ENCODE peak calls at places on chromosome 1, in four cellular contexts. S is IMR-90, G is K562, I is endothelial cell of umbilical vein. V is an unnamed sample.

GRCh38 chr1:202656057-202656456 is 54.2 kb downstream of the SYT2 start:
- DNase-seq in S (peak; percentile 8), G (peak; percentile 54), I (no peak), V (no peak)

GRCh38 chr1:208158640-208159541 is 85.3 kb downstream of the PLXNA2 start:
- DNase-seq in S (no peak), G (no peak), I (peak; percentile 63), V (no peak)

GRCh38 chr1:162372159-162373071 is 4.2 kb downstream of the SPATA46 start:
- DNase-seq in S (no peak), G (peak; percentile 90), I (no peak), V (no peak)

GRCh38 chr1:212958175-212958574 is 7.8 kb downstream of the VASH2 start:
- DNase-seq in S (peak; percentile 78), G (no peak), I (no peak), V (no peak)

GRCh38 chr1:184804220-184804619 is 49.6 kb upstream of the EDEM3 start:
- DNase-seq in S (no peak), G (no peak), I (no peak), V (no peak)

GRCh38 chr1:204051258-204051657 is 21.7 kb upstream of the SOX13 start:
- DNase-seq in S (no peak), G (no peak), I (no peak), V (no peak)

GRCh38 chr1:167913895-167914502 is at the start of gene ADCY10:
- DNase-seq in S (no peak), G (no peak), I (no peak), V (no peak)

GRCh38 chr1:26531651-26532131 is 2.1 kb downstream of the RPS6KA1 start:
- DNase-seq in S (no peak), G (no peak), I (no peak), V (no peak)

GRCh38 chr1:7666249-7666648 is 104.8 kb upstream of the VAMP3 start:
- DNase-seq in S (no peak), G (no peak), I (no peak), V (no peak)

GRCh38 chr1:150080784-150081183 is 13.2 kb downstream of the VPS45 start:
- DNase-seq in S (no peak), G (no peak), I (no peak), V (no peak)

GRCh38 chr1:183279835-183280234 is 93.8 kb downstream of the LAMC2 start:
- DNase-seq in S (peak; percentile 88), G (no peak), I (no peak), V (peak; percentile 98)

GRCh38 chr1:33273961-33274371 is 17.7 kb downstream of the ZNF362 start:
- DNase-seq in S (no peak), G (no peak), I (no peak), V (no peak)

GRCh38 chr1:219587401-219587800 is 25.5 kb downstream of the ZC3H11B start:
- DNase-seq in S (peak; percentile 19), G (no peak), I (no peak), V (no peak)

GRCh38 chr1:114703242-114703641 is 7.9 kb upstream of the AMPD1 start:
- DNase-seq in S (no peak), G (no peak), I (no peak), V (no peak)

GRCh38 chr1:2025491-2025981 is 6.4 kb downstream of the GABRD start:
- DNase-seq in S (no peak), G (no peak), I (no peak), V (no peak)

GRCh38 chr1:161071886-161072371 is 2.2 kb upstream of the ARHGAP30 start:
- DNase-seq in S (no peak), G (peak; percentile 79), I (no peak), V (no peak)

GRCh38 chr1:15693371-15693770 is 9.3 kb downstream of the PLEKHM2 start:
- DNase-seq in S (no peak), G (no peak), I (no peak), V (no peak)

GRCh38 chr1:59332983-59333382 is 36.1 kb downstream of the FGGY start:
- DNase-seq in S (peak; percentile 75), G (no peak), I (peak; percentile 51), V (peak; percentile 48)

GRCh38 chr1:151915066-151915686 is 5.9 kb upstream of the THEM4 start:
- DNase-seq in S (peak; percentile 8), G (no peak), I (no peak), V (no peak)

GRCh38 chr1:202807926-202808757 is at the start of gene KDM5B:
- DNase-seq in S (peak; percentile 78), G (peak; percentile 86), I (peak; percentile 59), V (no peak)

GRCh38 chr1:80961464-80962190 is 839.1 kb upstream of the ADGRL2 start:
- DNase-seq in S (no peak), G (no peak), I (no peak), V (no peak)

GRCh38 chr1:203250936-203251335 is 21.5 kb upstream of the CHIT1 start:
- DNase-seq in S (no peak), G (no peak), I (no peak), V (no peak)

GRCh38 chr1:59323879-59324278 is 27.0 kb downstream of the FGGY start:
- DNase-seq in S (peak; percentile 36), G (no peak), I (no peak), V (no peak)

GRCh38 chr1:181010789-181011188 is 11.9 kb downstream of the STX6 start:
- DNase-seq in S (peak; percentile 68), G (no peak), I (no peak), V (no peak)

GRCh38 chr1:23598424-23598823 is 39.1 kb upstream of the ID3 start:
- DNase-seq in S (no peak), G (no peak), I (no peak), V (no peak)

GRCh38 chr1:24995661-24996060 is 65.6 kb upstream of the RUNX3 start:
- DNase-seq in S (no peak), G (no peak), I (no peak), V (no peak)

GRCh38 chr1:111837398-111837797 is 81.7 kb downstream of the DDX20 start:
- DNase-seq in S (no peak), G (no peak), I (no peak), V (no peak)

GRCh38 chr1:202135221-202135721 is 9.3 kb downstream of the ARL8A start:
- DNase-seq in S (peak; percentile 54), G (peak; percentile 90), I (peak; percentile 60), V (no peak)

DNA sequence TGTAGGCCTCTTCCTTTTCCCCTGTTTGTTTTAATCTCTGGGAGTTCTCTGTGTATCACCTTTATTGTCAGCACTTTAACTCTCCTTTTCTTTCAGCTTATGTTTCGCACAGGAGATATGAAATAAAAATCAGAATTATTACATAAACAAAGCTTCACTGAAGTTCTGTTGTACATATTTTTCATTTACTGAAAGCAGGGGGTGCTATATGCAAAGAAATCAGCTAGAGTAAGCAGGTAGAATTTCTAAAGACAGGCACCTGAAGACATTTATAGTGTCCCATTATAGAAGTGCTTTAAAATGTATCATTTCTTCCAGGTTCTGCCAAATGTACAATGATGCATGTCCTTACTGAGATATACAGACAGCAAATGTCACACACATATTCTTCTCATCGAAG is 585.0 kb downstream of the PLA2G4A start:
- DNase-seq in S (peak; percentile 34), G (no peak), I (peak; percentile 24), V (no peak)
- TF ChIP-seq CTCF in S (peak; percentile 40), G (no peak), I (no peak), V (peak; percentile 23)

DNA sequence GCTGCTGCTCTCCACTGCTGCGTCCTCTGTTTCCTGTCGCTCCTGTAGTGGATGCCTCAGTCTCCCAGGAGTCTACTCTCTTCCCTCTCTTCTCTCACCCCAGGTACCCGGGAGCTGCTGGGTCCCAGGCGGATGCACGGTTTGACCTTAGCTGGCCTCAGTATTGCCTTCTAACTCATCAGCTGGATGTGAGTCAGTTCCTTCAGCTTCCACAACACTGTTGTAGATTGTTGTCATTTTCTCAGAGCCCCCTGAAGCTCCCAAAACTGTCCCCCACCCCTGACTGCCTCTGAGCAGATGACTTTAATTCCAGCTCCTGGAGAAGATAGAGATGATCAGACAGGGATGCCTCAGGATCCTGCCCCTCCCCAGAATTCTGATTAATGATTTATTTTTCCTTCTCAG is 7.2 kb downstream of the CNIH3 start:
- DNase-seq in S (peak; percentile 85), G (no peak), I (peak; percentile 40), V (no peak)
- H3K9me1 ChIP-seq in S (peaks cover 26% of the 10 kb centered on the region), G (no peaks in the 10 kb centered on the region), I (no peaks in the 10 kb centered on the region), V (no peaks in the 10 kb centered on the region)

DNA sequence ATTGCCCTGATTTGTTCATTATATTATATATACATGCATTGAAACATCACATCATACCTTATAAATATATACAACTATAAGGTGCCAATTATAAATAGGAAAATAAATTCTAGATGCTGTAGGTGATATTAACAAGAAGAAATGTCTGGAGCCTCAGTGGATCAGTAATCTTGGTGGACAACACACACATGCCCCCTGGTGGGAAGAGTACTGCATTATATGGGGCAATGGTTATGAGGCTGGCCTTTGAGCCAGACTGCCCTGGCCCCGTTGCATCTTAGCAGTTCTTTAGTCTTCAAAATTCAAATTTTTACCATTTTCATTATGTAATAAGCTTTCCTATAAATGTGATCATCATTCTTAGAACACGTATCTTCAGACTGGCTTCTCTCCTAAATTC is 335.0 kb upstream of the GREM2 start:
- DNase-seq in S (peak; percentile 54), G (peak; percentile 16), I (peak; percentile 52), V (no peak)
- TF ChIP-seq CTCF in S (peak; percentile 75), G (peak; percentile 28), I (peak; percentile 52), V (peak; percentile 39)

GRCh38 chr1:9900142-9901043 is 9.7 kb downstream of the CTNNBIP1 start:
- DNase-seq in S (no peak), G (no peak), I (peak; percentile 29), V (no peak)
- H3K9me1 ChIP-seq in S (peaks cover 13% of the 10 kb centered on the region), G (peaks cover 3% of the 10 kb centered on the region), I (no peaks in the 10 kb centered on the region), V (no peaks in the 10 kb centered on the region)

GRCh38 chr1:174974711-174975111 is 25.0 kb upstream of the CACYBP start:
- DNase-seq in S (no peak), G (no peak), I (no peak), V (no peak)
- TF ChIP-seq CTCF in S (no peak), G (no peak), I (no peak), V (no peak)

DNA sequence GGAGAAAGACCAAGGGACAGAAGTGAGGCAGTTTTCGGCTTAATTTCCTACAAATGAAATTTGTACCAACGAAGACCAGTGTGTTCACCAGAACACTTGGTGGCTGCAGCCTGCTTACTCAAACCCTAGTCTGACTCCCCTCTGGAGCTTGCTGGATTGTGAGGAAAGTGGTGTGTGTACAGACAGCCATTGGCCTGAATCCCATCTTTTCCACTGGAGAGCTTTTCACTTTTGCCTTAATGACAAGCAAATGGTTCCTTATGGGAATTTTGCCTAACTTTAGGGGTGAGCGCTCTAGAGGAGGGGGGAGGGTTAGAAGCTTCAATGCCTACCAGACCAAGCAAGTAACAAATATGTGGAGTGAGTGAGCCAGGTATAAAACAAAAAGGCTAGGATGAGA is 17.3 kb downstream of the METTL13 start:
- DNase-seq in S (no peak), G (no peak), I (no peak), V (no peak)
- H3K9me1 ChIP-seq in S (no peaks in the 10 kb centered on the region), G (no peaks in the 10 kb centered on the region), I (no peaks in the 10 kb centered on the region), V (no peaks in the 10 kb centered on the region)

GRCh38 chr1:193392686-193393085 is 206.3 kb upstream of the B3GALT2 start:
- DNase-seq in S (no peak), G (no peak), I (no peak), V (no peak)
- TF ChIP-seq CTCF in S (no peak), G (no peak), I (no peak), V (no peak)

DNA sequence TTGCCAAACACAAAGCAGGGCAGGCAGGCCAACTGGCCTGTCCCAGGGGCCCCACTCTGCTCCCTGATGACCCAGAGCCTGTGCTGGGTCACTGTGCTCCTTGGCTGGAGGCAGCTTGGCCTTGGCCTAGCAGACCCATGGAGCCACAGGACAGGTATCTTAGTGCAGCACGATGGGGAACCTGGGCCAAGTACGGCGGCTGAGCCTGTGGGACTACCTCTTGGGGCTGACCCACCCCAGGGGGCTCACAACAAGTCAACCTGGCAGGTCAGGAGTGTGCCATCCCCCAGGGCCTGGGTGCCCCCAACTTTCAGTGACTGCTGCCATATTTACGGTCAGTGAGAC is 10.1 kb upstream of the FGR start:
- DNase-seq in S (no peak), G (no peak), I (no peak), V (no peak)
- H3K9me1 ChIP-seq in S (peaks cover 1% of the 10 kb centered on the region), G (no peaks in the 10 kb centered on the region), I (no peaks in the 10 kb centered on the region), V (no peaks in the 10 kb centered on the region)